ENCODE peak calls at places on chromosomes 16 and 17, in seven cellular contexts. One of them, this sample, is unnamed.

GRCh38 chr16:52629296-52629695 is 82.4 kb upstream of the TOX3 start:
- DNase-seq in transverse colon: no peak
- DNase-seq in GM12878: no peak
- DNase-seq in suprapubic skin: no peak
- DNase-seq in stomach: no peak
- DNase-seq in HCT116: no peak
- DNase-seq in K562: no peak
- DNase-seq in this sample: no peak

GRCh38 chr16:72210072-72210471 is 38.1 kb upstream of the PMFBP1 start:
- DNase-seq in GM12878: no peak
- DNase-seq in suprapubic skin: no peak
- DNase-seq in transverse colon: no peak
- DNase-seq in K562: no peak
- DNase-seq in stomach: no peak
- DNase-seq in HCT116: no peak
- DNase-seq in this sample: no peak

GRCh38 chr17:40038882-40039513 is 15.2 kb downstream of the MED24 start:
- DNase-seq in suprapubic skin: peak; percentile 90
- DNase-seq in HCT116: peak; percentile 37
- DNase-seq in stomach: peak; percentile 63
- DNase-seq in transverse colon: peak; percentile 68
- DNase-seq in K562: peak; percentile 43
- DNase-seq in GM12878: no peak
- DNase-seq in this sample: peak; percentile 95

GRCh38 chr16:5377280-5377898 is 279.8 kb upstream of the EEF2KMT start:
- DNase-seq in transverse colon: no peak
- DNase-seq in stomach: no peak
- DNase-seq in GM12878: no peak
- DNase-seq in suprapubic skin: no peak
- DNase-seq in HCT116: no peak
- DNase-seq in K562: no peak
- DNase-seq in this sample: no peak

GRCh38 chr17:5584383-5584951 is at the start of gene NLRP1:
- DNase-seq in GM12878: peak; percentile 84
- DNase-seq in stomach: peak; percentile 76
- DNase-seq in transverse colon: peak; percentile 89
- DNase-seq in HCT116: peak; percentile 71
- DNase-seq in suprapubic skin: peak; percentile 96
- DNase-seq in K562: peak; percentile 16
- DNase-seq in this sample: peak; percentile 96

GRCh38 chr17:45146166-45146565 is 2.1 kb upstream of the HEXIM1 start:
- DNase-seq in stomach: no peak
- DNase-seq in K562: no peak
- DNase-seq in transverse colon: no peak
- DNase-seq in HCT116: no peak
- DNase-seq in suprapubic skin: no peak
- DNase-seq in GM12878: no peak
- DNase-seq in this sample: no peak

GRCh38 chr17:42565523-42566214 is 1.2 kb upstream of the MLX start:
- DNase-seq in HCT116: no peak
- DNase-seq in transverse colon: no peak
- DNase-seq in stomach: no peak
- DNase-seq in suprapubic skin: no peak
- DNase-seq in K562: no peak
- DNase-seq in GM12878: no peak
- DNase-seq in this sample: no peak

GRCh38 chr17:42670199-42670924 is 6.4 kb downstream of the PLEKHH3 start:
- DNase-seq in HCT116: no peak
- DNase-seq in K562: peak; percentile 44
- DNase-seq in GM12878: no peak
- DNase-seq in stomach: no peak
- DNase-seq in transverse colon: no peak
- DNase-seq in suprapubic skin: no peak
- DNase-seq in this sample: no peak

GRCh38 chr16:22206847-22207714 is 1.0 kb downstream of the EEF2K start:
- DNase-seq in HCT116: no peak
- DNase-seq in transverse colon: peak; percentile 82
- DNase-seq in suprapubic skin: peak; percentile 95
- DNase-seq in stomach: peak; percentile 88
- DNase-seq in GM12878: peak; percentile 31
- DNase-seq in K562: peak; percentile 64
- DNase-seq in this sample: peak; percentile 94

GRCh38 chr16:4882261-4882632 is 35.0 kb downstream of the UBN1 start:
- DNase-seq in transverse colon: no peak
- DNase-seq in HCT116: no peak
- DNase-seq in GM12878: no peak
- DNase-seq in K562: no peak
- DNase-seq in stomach: no peak
- DNase-seq in suprapubic skin: no peak
- DNase-seq in this sample: no peak

GRCh38 chr16:1784977-1785845 is 2.5 kb downstream of the NUBP2 start:
- DNase-seq in K562: no peak
- DNase-seq in suprapubic skin: no peak
- DNase-seq in stomach: no peak
- DNase-seq in HCT116: no peak
- DNase-seq in GM12878: no peak
- DNase-seq in transverse colon: peak; percentile 7
- DNase-seq in this sample: no peak

GRCh38 chr17:66542183-66542966 is 240.0 kb downstream of the PRKCA start:
- DNase-seq in K562: no peak
- DNase-seq in suprapubic skin: no peak
- DNase-seq in GM12878: peak; percentile 62
- DNase-seq in stomach: no peak
- DNase-seq in HCT116: no peak
- DNase-seq in transverse colon: no peak
- DNase-seq in this sample: no peak

GRCh38 chr17:35089846-35090193 is 26.3 kb upstream of the RFFL start:
- DNase-seq in stomach: no peak
- DNase-seq in transverse colon: peak; percentile 17
- DNase-seq in GM12878: no peak
- DNase-seq in suprapubic skin: no peak
- DNase-seq in HCT116: no peak
- DNase-seq in K562: peak; percentile 39
- DNase-seq in this sample: no peak

GRCh38 chr16:62445909-62446308 is 409.7 kb upstream of the CDH8 start:
- DNase-seq in GM12878: no peak
- DNase-seq in suprapubic skin: no peak
- DNase-seq in stomach: no peak
- DNase-seq in HCT116: no peak
- DNase-seq in K562: no peak
- DNase-seq in transverse colon: no peak
- DNase-seq in this sample: no peak

GRCh38 chr17:28188841-28189263 is 130.1 kb upstream of the TMEM97 start:
- DNase-seq in GM12878: no peak
- DNase-seq in HCT116: no peak
- DNase-seq in suprapubic skin: no peak
- DNase-seq in K562: no peak
- DNase-seq in transverse colon: no peak
- DNase-seq in stomach: no peak
- DNase-seq in this sample: no peak

GRCh38 chr17:39404542-39405378 is 3.3 kb upstream of the FBXL20 start:
- DNase-seq in stomach: no peak
- DNase-seq in GM12878: no peak
- DNase-seq in HCT116: no peak
- DNase-seq in transverse colon: no peak
- DNase-seq in K562: peak; percentile 19
- DNase-seq in suprapubic skin: no peak
- DNase-seq in this sample: no peak

GRCh38 chr16:28011223-28011622 is 52.3 kb downstream of the GSG1L start:
- DNase-seq in K562: no peak
- DNase-seq in GM12878: no peak
- DNase-seq in HCT116: no peak
- DNase-seq in stomach: no peak
- DNase-seq in suprapubic skin: no peak
- DNase-seq in transverse colon: no peak
- DNase-seq in this sample: no peak

GRCh38 chr17:9139695-9140094 is 118.4 kb downstream of the NTN1 start:
- DNase-seq in suprapubic skin: no peak
- DNase-seq in stomach: no peak
- DNase-seq in K562: no peak
- DNase-seq in GM12878: no peak
- DNase-seq in HCT116: no peak
- DNase-seq in transverse colon: no peak
- DNase-seq in this sample: no peak

GRCh38 chr17:67717624-67718324 is at the start of gene NOL11:
- DNase-seq in suprapubic skin: peak; percentile 99
- DNase-seq in HCT116: peak; percentile 99
- DNase-seq in K562: peak; percentile 97
- DNase-seq in GM12878: peak; percentile 97
- DNase-seq in stomach: peak; percentile 99
- DNase-seq in transverse colon: peak; percentile 99
- DNase-seq in this sample: peak; percentile 99

GRCh38 chr16:10566613-10567012 is 13.8 kb downstream of the EMP2 start:
- DNase-seq in stomach: no peak
- DNase-seq in K562: no peak
- DNase-seq in GM12878: no peak
- DNase-seq in suprapubic skin: no peak
- DNase-seq in HCT116: no peak
- DNase-seq in transverse colon: no peak
- DNase-seq in this sample: no peak
- H3K27ac ChIP-seq in stomach: no peak overlapping the region
- H3K27ac ChIP-seq in K562: no peak overlapping the region
- H3K27ac ChIP-seq in GM12878: no peak overlapping the region
- H3K27ac ChIP-seq in suprapubic skin: no peak overlapping the region
- H3K27ac ChIP-seq in HCT116: no peak overlapping the region
- H3K27ac ChIP-seq in transverse colon: no peak overlapping the region
- H3K27ac ChIP-seq in this sample: no peak overlapping the region

DNA sequence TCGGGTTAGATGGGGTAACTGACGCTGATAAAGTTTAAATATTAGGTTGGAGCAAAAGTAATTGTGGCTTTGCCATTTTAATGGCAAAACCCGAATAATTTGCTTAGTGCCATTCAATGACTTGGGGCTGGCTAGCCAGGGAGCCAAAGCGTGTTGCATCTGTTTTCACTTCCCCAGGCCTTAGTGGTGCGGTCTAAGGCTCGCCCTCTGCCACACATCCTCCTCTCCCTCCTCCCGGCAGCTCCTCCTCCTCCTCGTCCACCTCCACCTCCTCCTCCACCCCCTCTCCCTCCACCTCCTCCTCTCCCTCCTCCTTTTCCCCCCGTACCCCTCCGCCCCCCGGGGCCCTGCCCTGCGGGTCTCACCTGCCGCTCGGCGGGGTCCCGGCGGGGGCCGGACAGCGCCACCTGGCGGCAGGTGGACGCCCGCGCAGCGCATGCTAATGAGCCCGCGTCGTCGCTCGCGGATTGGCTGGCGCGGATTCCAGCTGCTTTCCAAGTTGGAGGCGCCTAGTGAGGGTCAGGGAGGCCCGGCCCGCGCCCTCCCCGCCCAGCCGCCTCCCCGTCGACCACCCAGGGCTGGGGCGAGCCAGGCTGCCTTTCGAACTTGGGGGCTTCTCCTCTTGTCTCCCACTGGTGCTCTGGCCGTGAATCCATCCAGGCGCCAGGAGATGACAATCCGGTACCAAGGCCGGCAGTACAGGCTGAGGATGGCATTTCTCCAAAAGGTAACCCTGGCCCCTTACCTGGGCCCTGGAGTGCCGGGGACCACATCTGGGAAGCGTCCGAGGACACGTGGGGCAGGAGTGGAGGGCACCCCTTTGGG is 36.6 kb upstream of the RGS9 start:
- DNase-seq in stomach: peak; percentile 91
- DNase-seq in suprapubic skin: peak; percentile 86
- DNase-seq in HCT116: peak; percentile 70
- DNase-seq in GM12878: peak; percentile 77
- DNase-seq in transverse colon: peak; percentile 89
- DNase-seq in K562: peak; percentile 89
- DNase-seq in this sample: peak; percentile 93
- TF ChIP-seq POLR2AphosphoS5 in stomach: no peak
- TF ChIP-seq POLR2AphosphoS5 in suprapubic skin: no peak
- TF ChIP-seq POLR2AphosphoS5 in HCT116: no peak
- TF ChIP-seq POLR2AphosphoS5 in GM12878: no peak
- TF ChIP-seq POLR2AphosphoS5 in transverse colon: no peak
- TF ChIP-seq POLR2AphosphoS5 in K562: no peak
- TF ChIP-seq POLR2AphosphoS5 in this sample: no peak

GRCh38 chr17:81528651-81529436 is 667 bp downstream of the FSCN2 start:
- DNase-seq in GM12878: no peak
- DNase-seq in HCT116: no peak
- DNase-seq in stomach: no peak
- DNase-seq in suprapubic skin: no peak
- DNase-seq in K562: no peak
- DNase-seq in transverse colon: no peak
- DNase-seq in this sample: no peak

GRCh38 chr17:81526662-81527571 is 1.3 kb upstream of the FSCN2 start:
- DNase-seq in K562: no peak
- DNase-seq in transverse colon: no peak
- DNase-seq in stomach: no peak
- DNase-seq in GM12878: no peak
- DNase-seq in HCT116: no peak
- DNase-seq in suprapubic skin: no peak
- DNase-seq in this sample: no peak

GRCh38 chr17:81529437-81529803 is 1.2 kb downstream of the FSCN2 start:
- DNase-seq in stomach: no peak
- DNase-seq in GM12878: no peak
- DNase-seq in transverse colon: no peak
- DNase-seq in suprapubic skin: no peak
- DNase-seq in K562: no peak
- DNase-seq in HCT116: no peak
- DNase-seq in this sample: no peak

GRCh38 chr17:81528384-81528650 is 140 bp downstream of the FSCN2 start:
- DNase-seq in K562: no peak
- DNase-seq in stomach: no peak
- DNase-seq in GM12878: no peak
- DNase-seq in HCT116: no peak
- DNase-seq in suprapubic skin: no peak
- DNase-seq in transverse colon: no peak
- DNase-seq in this sample: no peak

DNA sequence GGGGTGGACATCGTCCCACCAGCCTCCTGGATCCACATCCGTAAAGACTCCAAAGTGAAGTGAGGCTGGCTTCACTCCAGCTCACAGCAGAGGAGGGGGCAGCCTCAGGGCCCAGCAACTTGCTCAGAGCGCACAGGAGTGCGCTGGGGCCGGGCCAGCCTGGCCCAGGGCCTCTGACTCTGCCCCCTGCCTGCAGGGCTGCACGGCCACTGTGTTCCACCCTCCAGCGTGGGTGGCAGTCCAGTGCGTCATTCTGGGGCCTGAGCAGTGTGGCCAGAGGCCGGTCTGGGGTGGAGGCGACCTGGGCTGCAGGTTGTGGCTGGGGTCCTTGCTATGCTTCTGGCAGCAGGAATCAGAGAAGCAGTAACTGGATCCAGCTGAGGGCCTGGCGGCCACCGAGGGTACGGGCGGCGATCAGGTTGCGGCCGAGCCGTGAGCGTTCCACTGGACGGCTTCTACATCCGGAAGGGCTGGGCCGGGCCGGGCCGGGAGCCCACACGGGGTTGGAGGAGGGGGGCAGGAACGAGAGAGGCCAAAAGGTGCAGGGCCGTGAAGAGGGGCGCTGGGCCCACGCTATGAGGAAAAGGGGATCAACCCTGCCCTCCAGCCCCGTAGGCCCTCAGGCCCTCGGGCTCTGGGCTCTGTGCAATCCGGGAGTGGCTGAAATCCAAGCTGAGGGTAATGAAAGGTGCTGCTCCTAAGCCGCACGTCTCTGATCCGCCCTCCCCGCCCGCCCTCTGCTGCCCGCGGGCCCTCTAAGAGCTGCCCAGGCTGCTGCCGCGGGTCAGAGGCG is at the start of gene FSCN2:
- DNase-seq in HCT116: no peak
- DNase-seq in transverse colon: no peak
- DNase-seq in GM12878: no peak
- DNase-seq in stomach: peak; percentile 42
- DNase-seq in K562: no peak
- DNase-seq in suprapubic skin: no peak
- DNase-seq in this sample: no peak
- TF ChIP-seq CTCF in HCT116: peak; percentile 60
- TF ChIP-seq CTCF in transverse colon: no peak
- TF ChIP-seq CTCF in GM12878: no peak
- TF ChIP-seq CTCF in stomach: no peak
- TF ChIP-seq CTCF in K562: no peak
- TF ChIP-seq CTCF in suprapubic skin: no peak
- TF ChIP-seq CTCF in this sample: no peak

GRCh38 chr17:79074650-79075432 is at the start of gene ENGASE:
- DNase-seq in suprapubic skin: peak; percentile 95
- DNase-seq in stomach: peak; percentile 97
- DNase-seq in transverse colon: peak; percentile 96
- DNase-seq in HCT116: peak; percentile 92
- DNase-seq in GM12878: peak; percentile 47
- DNase-seq in K562: peak; percentile 97
- DNase-seq in this sample: peak; percentile 98
- H3K27ac ChIP-seq in suprapubic skin: peak within 1 kb of the TSS; percentile 80
- H3K27ac ChIP-seq in stomach: peak within 1 kb of the TSS; percentile 90
- H3K27ac ChIP-seq in transverse colon: peak within 1 kb of the TSS; percentile 90
- H3K27ac ChIP-seq in HCT116: peak within 1 kb of the TSS; percentile 67
- H3K27ac ChIP-seq in GM12878: peak within 1 kb of the TSS; percentile 63
- H3K27ac ChIP-seq in K562: peak within 1 kb of the TSS; percentile 72
- H3K27ac ChIP-seq in this sample: peak within 1 kb of the TSS; percentile 87

This sample was measured in esophagus muscularis mucosa.